ENCODE peak calls at places on chromosomes 16 and 17, in four cellular contexts. Q is thoracic aorta, W is lung, V is transverse colon. Z is an unnamed sample. For H3K4me1 and H3K9me3, the result is how much of the 10 kb centered on the place peaks cover.

GRCh38 chr17:64707077-64707591 is 45.0 kb upstream of the SMURF2 start:
- DNase-seq in Q (peak), W (peak), V (peak), Z (peak)

GRCh38 chr17:39867891-39868553 is at the start of gene ZPBP2:
- DNase-seq in Q (no peak), W (no peak), V (peak), Z (no peak)

GRCh38 chr17:67289174-67289876 is 44.3 kb upstream of the HELZ start:
- DNase-seq in Q (peak), W (peak), V (peak), Z (peak)

GRCh38 chr17:47990962-47991731 is 20.2 kb downstream of the CDK5RAP3 start:
- DNase-seq in Q (no peak), W (no peak), V (no peak), Z (no peak)

GRCh38 chr16:13926507-13926906 is 6.6 kb downstream of the ERCC4 start:
- DNase-seq in Q (no peak), W (no peak), V (no peak), Z (no peak)

GRCh38 chr16:67516296-67517177 is 12.1 kb upstream of the RIPOR1 start:
- DNase-seq in Q (no peak), W (no peak), V (no peak), Z (no peak)

GRCh38 chr16:67296422-67296821 is 17.1 kb downstream of the PLEKHG4 start:
- DNase-seq in Q (no peak), W (no peak), V (no peak), Z (no peak)

GRCh38 chr17:44115585-44116415 is 7.6 kb downstream of the HDAC5 start:
- DNase-seq in Q (no peak), W (no peak), V (no peak), Z (peak)

GRCh38 chr17:57925361-57925990 is 29.7 kb downstream of the CUEDC1 start:
- DNase-seq in Q (no peak), W (no peak), V (no peak), Z (no peak)

GRCh38 chr16:50879873-50880695 is 138.2 kb downstream of the CYLD start:
- DNase-seq in Q (no peak), W (peak), V (no peak), Z (no peak)

GRCh38 chr17:75832652-75833400 is 11.4 kb downstream of the UNC13D start:
- DNase-seq in Q (no peak), W (no peak), V (no peak), Z (no peak)

GRCh38 chr16:45454-45853 is 8.0 kb downstream of the POLR3K start:
- DNase-seq in Q (no peak), W (no peak), V (no peak), Z (no peak)

GRCh38 chr17:76612977-76613851 is 27.6 kb upstream of the ST6GALNAC2 start:
- DNase-seq in Q (no peak), W (no peak), V (no peak), Z (no peak)

GRCh38 chr17:41553987-41554680 is 17.7 kb downstream of the KRT9 start:
- DNase-seq in Q (no peak), W (no peak), V (no peak), Z (no peak)

GRCh38 chr17:77664097-77664729 is 294.3 kb upstream of the TNRC6C start:
- DNase-seq in Q (no peak), W (no peak), V (no peak), Z (no peak)

GRCh38 chr17:696412-696811 is 18.2 kb downstream of the VPS53 start:
- DNase-seq in Q (no peak), W (no peak), V (no peak), Z (no peak)

GRCh38 chr17:2089021-2089422 is 34.1 kb downstream of the HIC1 start:
- DNase-seq in Q (no peak), W (no peak), V (no peak), Z (no peak)

GRCh38 chr17:79631640-79632431 is 21.0 kb upstream of the RBFOX3 start:
- DNase-seq in Q (no peak), W (no peak), V (no peak), Z (no peak)

GRCh38 chr17:16945513-16946201 is 26.3 kb downstream of the TNFRSF13B start:
- DNase-seq in Q (no peak), W (no peak), V (no peak), Z (no peak)

DNA sequence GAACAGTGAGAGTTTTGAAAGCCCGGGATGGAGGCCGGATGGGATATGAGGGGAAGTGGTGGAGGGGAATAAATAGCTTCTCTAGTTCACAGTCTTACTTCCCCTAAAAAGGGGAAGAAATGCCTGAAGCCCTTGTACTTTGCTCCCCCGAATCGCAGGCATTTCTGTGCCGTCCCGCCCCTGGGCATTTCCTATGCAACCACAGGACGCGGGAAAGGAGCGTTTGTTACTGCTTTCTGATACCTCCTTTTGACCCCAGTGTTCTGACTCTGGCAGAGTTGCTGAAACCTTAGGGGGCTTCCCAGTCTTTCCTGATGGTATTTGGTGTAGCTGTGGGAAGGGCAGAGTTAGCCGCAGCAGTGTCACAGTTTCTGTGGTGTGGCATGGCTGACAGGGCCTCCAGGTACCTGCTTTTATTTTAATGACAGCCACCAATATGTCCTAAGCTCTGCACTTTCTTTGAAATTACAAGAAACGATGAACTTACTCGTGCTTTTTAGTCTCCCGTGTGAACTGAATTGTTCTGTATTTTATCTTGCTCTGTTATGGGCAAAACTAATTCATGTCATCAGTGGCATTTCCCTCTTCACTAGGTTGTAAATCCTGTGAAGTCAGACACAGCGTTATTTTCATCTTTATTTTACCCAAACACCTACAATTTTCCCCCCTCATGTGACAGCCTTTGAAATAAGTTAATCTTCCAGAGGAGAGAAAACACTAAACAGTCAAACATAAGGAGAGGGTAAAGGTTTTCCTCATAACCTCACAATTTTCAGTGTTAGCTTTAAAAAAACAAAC is 27.1 kb downstream of the USP10 start:
- DNase-seq in Q (no peak), W (peak), V (peak), Z (peak)
- H3K4me1 ChIP-seq in Q (under half), W (under half), V (half or more), Z (under half)

GRCh38 chr17:7932483-7932891 is 481 bp downstream of the CNTROB start:
- DNase-seq in Q (no peak), W (no peak), V (peak), Z (peak)

GRCh38 chr17:7931709-7932482 is at the start of the genes CNTROB and TRAPPC1:
- DNase-seq in Q (peak), W (peak), V (peak), Z (peak)

GRCh38 chr17:7930841-7931631 is 710 bp downstream of the TRAPPC1 start:
- DNase-seq in Q (no peak), W (no peak), V (no peak), Z (no peak)

GRCh38 chr17:7935859-7936258 is 3.9 kb downstream of the CNTROB start:
- DNase-seq in Q (no peak), W (no peak), V (no peak), Z (no peak)

DNA sequence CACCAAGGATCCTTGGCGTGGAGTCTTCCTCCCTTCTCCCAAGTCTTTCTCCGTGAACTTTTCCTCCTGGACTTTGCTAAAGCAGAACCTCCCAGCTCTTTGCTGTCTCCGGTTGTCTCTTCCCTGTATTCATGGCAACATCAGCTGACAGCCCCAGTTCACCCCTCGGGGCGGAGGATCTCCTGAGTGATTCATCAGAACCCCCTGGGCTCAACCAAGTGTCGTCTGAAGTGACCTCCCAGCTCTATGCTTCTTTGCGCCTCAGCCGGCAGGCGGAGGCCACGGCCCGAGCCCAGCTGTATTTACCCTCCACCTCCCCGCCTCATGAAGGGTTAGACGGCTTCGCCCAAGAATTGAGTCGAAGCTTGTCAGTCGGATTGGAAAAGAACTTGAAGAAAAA is 943 bp downstream of the CNTROB start:
- DNase-seq in Q (no peak), W (peak), V (peak), Z (peak)
- H3K9me3 ChIP-seq in Q (under half), W (under half), V (under half), Z (under half)

GRCh38 chr17:36936455-36936934 is 780 bp upstream of the LHX1 start:
- DNase-seq in Q (no peak), W (no peak), V (no peak), Z (no peak)

GRCh38 chr17:36937001-36937960 is at the start of gene LHX1:
- DNase-seq in Q (no peak), W (no peak), V (no peak), Z (no peak)

GRCh38 chr17:36938566-36939058 is 1.3 kb downstream of the LHX1 start:
- DNase-seq in Q (no peak), W (no peak), V (no peak), Z (no peak)

GRCh38 chr17:36939059-36939943 is 2.0 kb downstream of the LHX1 start:
- DNase-seq in Q (no peak), W (no peak), V (no peak), Z (no peak)

DNA sequence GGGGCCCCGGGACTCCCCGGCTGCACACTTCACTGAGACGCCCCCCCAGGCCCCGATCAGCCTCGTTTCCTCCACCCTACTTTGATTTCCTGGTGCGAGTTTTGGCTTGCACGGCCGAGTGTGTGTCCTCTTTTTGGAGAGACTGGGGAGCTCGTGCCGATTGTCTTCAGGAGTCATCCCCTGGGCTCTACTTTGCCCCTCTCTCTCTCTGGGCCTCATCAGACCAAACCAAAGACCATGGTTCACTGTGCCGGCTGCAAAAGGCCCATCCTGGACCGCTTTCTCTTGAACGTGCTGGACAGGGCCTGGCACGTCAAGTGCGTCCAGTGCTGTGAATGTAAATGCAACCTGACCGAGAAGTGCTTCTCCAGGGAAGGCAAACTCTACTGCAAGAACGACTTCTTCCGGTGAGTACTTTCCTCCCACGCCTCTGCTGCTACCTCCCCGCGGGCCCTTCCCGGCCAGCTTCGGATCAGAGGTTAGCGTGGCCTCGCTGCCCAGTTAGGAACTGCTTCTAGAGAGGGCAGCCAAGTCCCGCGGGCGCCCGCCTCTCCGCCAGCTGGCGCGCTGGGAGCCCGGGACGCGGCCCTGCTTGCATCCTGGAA is 788 bp downstream of the LHX1 start:
- DNase-seq in Q (no peak), W (no peak), V (no peak), Z (peak)
- H3K4me1 ChIP-seq in Q (half or more), W (under half), V (half or more), Z (under half)

GRCh38 chr16:35689764-35690163 is 2230.4 kb downstream of the TP53TG3F start:
- DNase-seq in Q (no peak), W (no peak), V (no peak), Z (no peak)
- H3K9me3 ChIP-seq in Q (under half), W (under half), V (under half), Z (under half)

GRCh38 chr16:48330847-48331204 is 54.4 kb downstream of the SIAH1 start:
- DNase-seq in Q (no peak), W (no peak), V (no peak), Z (no peak)

GRCh38 chr16:48335961-48336360 is 49.3 kb downstream of the SIAH1 start:
- DNase-seq in Q (no peak), W (no peak), V (no peak), Z (no peak)

GRCh38 chr16:48330133-48330846 is 54.9 kb downstream of the SIAH1 start:
- DNase-seq in Q (no peak), W (no peak), V (no peak), Z (no peak)

GRCh38 chr16:48332978-48333377 is 52.2 kb downstream of the SIAH1 start:
- DNase-seq in Q (no peak), W (no peak), V (no peak), Z (no peak)

DNA sequence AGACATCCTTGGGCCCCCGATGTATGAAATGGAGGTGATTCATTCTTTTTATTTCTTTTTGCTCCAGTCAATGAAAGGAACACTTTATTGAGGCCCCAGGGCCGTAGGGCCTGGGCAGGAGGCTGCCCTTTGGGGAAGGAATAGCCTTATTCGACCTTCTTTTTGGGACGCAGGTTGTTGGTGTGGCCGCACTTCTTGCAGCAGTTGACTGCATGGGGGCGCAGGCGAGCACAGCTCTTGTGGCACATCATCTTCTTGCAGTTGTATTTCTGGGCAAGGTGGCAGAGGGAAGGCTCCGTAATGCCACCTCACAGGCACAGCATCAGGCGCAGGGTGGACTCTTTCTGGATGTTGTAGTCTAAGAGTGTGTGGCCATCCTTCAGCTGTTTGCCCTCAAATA is 50.9 kb downstream of the SIAH1 start:
- DNase-seq in Q (no peak), W (no peak), V (no peak), Z (no peak)
- H3K4me1 ChIP-seq in Q (under half), W (under half), V (under half), Z (under half)